ENCODE peak calls at places on chromosomes 7 and 10, in eight cellular contexts. S, L, A, V, R, G, F and X are unnamed samples.

GRCh38 chr7:125059861-125060456 is 130.3 kb upstream of the POT1 start:
- DNase-seq in S (no peak), L (no peak), A (no peak), V (peak; percentile 37), R (no peak), G (peak; percentile 33), F (no peak), X (no peak)

GRCh38 chr10:103540722-103541121 is 47.2 kb downstream of the NEURL1 start:
- DNase-seq in S (peak; percentile 36), L (no peak), A (no peak), V (no peak), R (no peak), G (no peak), F (peak; percentile 45), X (no peak)

GRCh38 chr7:28126047-28127041 is 54.3 kb downstream of the JAZF1 start:
- DNase-seq in S (no peak), L (no peak), A (no peak), V (no peak), R (no peak), G (peak; percentile 81), F (no peak), X (no peak)

GRCh38 chr7:1675036-1675671 is 5.1 kb downstream of the ELFN1 start:
- DNase-seq in S (peak; percentile 25), L (peak; percentile 48), A (peak; percentile 48), V (no peak), R (no peak), G (no peak), F (no peak), X (peak; percentile 70)

GRCh38 chr7:26815452-26815851 is 48.9 kb downstream of the SKAP2 start:
- DNase-seq in S (no peak), L (no peak), A (no peak), V (no peak), R (no peak), G (no peak), F (no peak), X (no peak)

GRCh38 chr7:157402911-157403534 is 66.2 kb downstream of the DNAJB6 start:
- DNase-seq in S (no peak), L (no peak), A (peak; percentile 46), V (no peak), R (no peak), G (no peak), F (no peak), X (no peak)

GRCh38 chr10:25758041-25758457 is 176.0 kb upstream of the MYO3A start:
- DNase-seq in S (peak; percentile 42), L (no peak), A (no peak), V (no peak), R (no peak), G (peak; percentile 60), F (peak; percentile 50), X (no peak)

GRCh38 chr7:55438765-55439525 is 73.8 kb downstream of the LANCL2 start:
- DNase-seq in S (no peak), L (peak; percentile 81), A (no peak), V (no peak), R (no peak), G (no peak), F (no peak), X (peak; percentile 64)

GRCh38 chr7:69429817-69430501 is 168.3 kb upstream of the AUTS2 start:
- DNase-seq in S (peak; percentile 34), L (peak; percentile 79), A (peak; percentile 84), V (no peak), R (no peak), G (peak; percentile 80), F (no peak), X (no peak)

GRCh38 chr7:2800923-2801682 is 43.0 kb downstream of the GNA12 start:
- DNase-seq in S (no peak), L (peak; percentile 68), A (peak; percentile 76), V (no peak), R (no peak), G (peak; percentile 89), F (no peak), X (no peak)
- H3K27ac ChIP-seq in S (no peak overlapping the region), L (no peak overlapping the region), A (no peak overlapping the region), V (peak overlapping the region; percentile 94), R (no peak overlapping the region), G (no peak overlapping the region), F (peak overlapping the region; percentile 74), X (no peak overlapping the region)

GRCh38 chr10:130108934-130109604 is 1.6 kb downstream of the C10orf143 start:
- DNase-seq in S (no peak), L (no peak), A (no peak), V (no peak), R (no peak), G (no peak), F (no peak), X (no peak)
- H3K27ac ChIP-seq in S (no peak overlapping the region), L (no peak overlapping the region), A (peak overlapping the region; percentile 96), V (no peak overlapping the region), R (no peak overlapping the region), G (no peak overlapping the region), F (no peak overlapping the region), X (peak overlapping the region; percentile 94)

GRCh38 chr10:74896788-74897527 is 70.6 kb downstream of the KAT6B start:
- DNase-seq in S (no peak), L (no peak), A (no peak), V (no peak), R (no peak), G (no peak), F (no peak), X (no peak)
- H3K27ac ChIP-seq in S (no peak overlapping the region), L (peak overlapping the region; percentile 74), A (no peak overlapping the region), V (no peak overlapping the region), R (no peak overlapping the region), G (no peak overlapping the region), F (no peak overlapping the region), X (no peak overlapping the region)

GRCh38 chr7:66185680-66186187 is 19.4 kb upstream of the TPST1 start:
- DNase-seq in S (no peak), L (no peak), A (no peak), V (no peak), R (no peak), G (no peak), F (no peak), X (no peak)

GRCh38 chr7:66182920-66183319 is 22.2 kb upstream of the TPST1 start:
- DNase-seq in S (no peak), L (no peak), A (no peak), V (no peak), R (no peak), G (peak; percentile 34), F (no peak), X (no peak)

GRCh38 chr7:66181329-66181728 is 23.8 kb upstream of the TPST1 start:
- DNase-seq in S (no peak), L (no peak), A (no peak), V (no peak), R (no peak), G (no peak), F (no peak), X (no peak)

GRCh38 chr7:66181845-66182244 is 23.3 kb upstream of the TPST1 start:
- DNase-seq in S (no peak), L (no peak), A (no peak), V (no peak), R (no peak), G (no peak), F (no peak), X (no peak)

GRCh38 chr7:66183700-66184099 is 21.4 kb upstream of the TPST1 start:
- DNase-seq in S (no peak), L (no peak), A (no peak), V (no peak), R (no peak), G (peak; percentile 77), F (peak; percentile 43), X (no peak)
- H3K27ac ChIP-seq in S (no peak overlapping the region), L (no peak overlapping the region), A (no peak overlapping the region), V (no peak overlapping the region), R (no peak overlapping the region), G (no peak overlapping the region), F (no peak overlapping the region), X (peak overlapping the region; percentile 37)

GRCh38 chr10:132328130-132328529 is 3.9 kb upstream of the LRRC27 start:
- DNase-seq in S (no peak), L (no peak), A (peak; percentile 14), V (no peak), R (no peak), G (no peak), F (no peak), X (peak; percentile 6)

GRCh38 chr10:132330486-132330833 is 1.5 kb upstream of the LRRC27 start:
- DNase-seq in S (no peak), L (no peak), A (peak; percentile 37), V (no peak), R (no peak), G (no peak), F (no peak), X (no peak)

GRCh38 chr10:132326925-132327324 is 5.1 kb upstream of the LRRC27 start:
- DNase-seq in S (no peak), L (no peak), A (peak; percentile 21), V (no peak), R (no peak), G (no peak), F (no peak), X (no peak)

GRCh38 chr10:132329565-132330485 is 2.2 kb upstream of the LRRC27 start:
- DNase-seq in S (no peak), L (no peak), A (peak; percentile 66), V (peak; percentile 61), R (peak; percentile 16), G (peak; percentile 73), F (peak; percentile 72), X (peak; percentile 67)

GRCh38 chr10:132328738-132329137 is 3.3 kb upstream of the LRRC27 start:
- DNase-seq in S (no peak), L (no peak), A (peak; percentile 58), V (no peak), R (no peak), G (peak; percentile 81), F (no peak), X (peak; percentile 8)
- H3K27ac ChIP-seq in S (no peak overlapping the region), L (peak overlapping the region; percentile 82), A (peak overlapping the region; percentile 7), V (no peak overlapping the region), R (no peak overlapping the region), G (peak overlapping the region; percentile 50), F (peak overlapping the region; percentile 96), X (no peak overlapping the region)

DNA sequence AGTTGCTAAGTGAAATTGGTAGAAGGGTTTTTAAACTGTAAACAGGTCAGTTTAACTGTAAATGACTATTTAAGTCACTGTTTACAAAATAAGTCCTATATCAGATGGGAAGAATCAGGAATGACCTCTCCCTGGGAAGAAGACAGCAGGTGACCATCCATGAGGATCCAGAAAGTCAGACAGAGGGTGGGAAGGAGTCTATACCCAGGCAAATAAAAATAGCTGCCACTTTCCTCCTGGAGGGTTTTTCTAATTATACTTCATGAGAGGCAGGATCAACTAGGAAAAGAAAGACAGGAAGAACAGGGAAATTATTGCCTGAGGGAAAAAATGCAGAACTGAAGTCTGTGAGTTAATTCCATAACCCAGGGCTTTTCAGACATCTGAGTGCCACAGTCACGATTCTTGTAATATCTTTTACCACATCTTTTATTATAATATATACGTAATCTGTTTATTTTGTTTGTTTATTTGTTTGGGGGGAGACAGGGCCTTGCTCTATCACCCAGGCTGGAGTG is 7.0 kb downstream of the DNTT start:
- DNase-seq in S (no peak), L (no peak), A (no peak), V (no peak), R (no peak), G (no peak), F (no peak), X (no peak)
- H3K27ac ChIP-seq in S (peak overlapping the region; percentile 88), L (no peak overlapping the region), A (no peak overlapping the region), V (no peak overlapping the region), R (no peak overlapping the region), G (peak overlapping the region; percentile 66), F (no peak overlapping the region), X (no peak overlapping the region)